ENCODE peak calls at places on chromosome 9, in four cellular contexts. One of them, this sample, is unnamed. For H3K4me1 and H3K27me3, the result is how much of the 10 kb centered on the place peaks cover.

GRCh38 chr9:108271646-108272349 is 584.0 kb downstream of the ACTL7B start:
- DNase-seq in effector memory CD4-positive, alpha-beta T cell: no peak
- DNase-seq in adrenal gland: peak
- DNase-seq in stomach: peak
- DNase-seq in this sample: no peak

GRCh38 chr9:112029921-112030444 is 133.4 kb downstream of the UGCG start:
- DNase-seq in stomach: peak
- DNase-seq in adrenal gland: no peak
- DNase-seq in effector memory CD4-positive, alpha-beta T cell: no peak
- DNase-seq in this sample: no peak

GRCh38 chr9:130172858-130173461 is 756 bp downstream of the NCS1 start:
- DNase-seq in adrenal gland: peak
- DNase-seq in stomach: no peak
- DNase-seq in effector memory CD4-positive, alpha-beta T cell: peak
- DNase-seq in this sample: no peak

GRCh38 chr9:118362123-118362522 is 657.9 kb downstream of the TLR4 start:
- DNase-seq in stomach: no peak
- DNase-seq in adrenal gland: no peak
- DNase-seq in effector memory CD4-positive, alpha-beta T cell: no peak
- DNase-seq in this sample: no peak

GRCh38 chr9:128677787-128678186 is 11.2 kb upstream of the SET start:
- DNase-seq in stomach: no peak
- DNase-seq in adrenal gland: no peak
- DNase-seq in effector memory CD4-positive, alpha-beta T cell: no peak
- DNase-seq in this sample: no peak

GRCh38 chr9:129330711-129331279 is 152.7 kb upstream of the IER5L start:
- DNase-seq in stomach: no peak
- DNase-seq in adrenal gland: no peak
- DNase-seq in effector memory CD4-positive, alpha-beta T cell: no peak
- DNase-seq in this sample: no peak

GRCh38 chr9:87675906-87676515 is 49.9 kb upstream of the CTSL start:
- DNase-seq in effector memory CD4-positive, alpha-beta T cell: no peak
- DNase-seq in stomach: peak
- DNase-seq in adrenal gland: no peak
- DNase-seq in this sample: no peak

GRCh38 chr9:113620377-113621161 is 157.0 kb downstream of the RGS3 start:
- DNase-seq in adrenal gland: peak
- DNase-seq in effector memory CD4-positive, alpha-beta T cell: no peak
- DNase-seq in stomach: peak
- DNase-seq in this sample: no peak

GRCh38 chr9:130284690-130285089 is 19.1 kb downstream of the HMCN2 start:
- DNase-seq in stomach: no peak
- DNase-seq in adrenal gland: no peak
- DNase-seq in effector memory CD4-positive, alpha-beta T cell: no peak
- DNase-seq in this sample: no peak

GRCh38 chr9:18994263-18994916 is 38.6 kb downstream of the SAXO1 start:
- DNase-seq in adrenal gland: no peak
- DNase-seq in stomach: no peak
- DNase-seq in effector memory CD4-positive, alpha-beta T cell: no peak
- DNase-seq in this sample: no peak

GRCh38 chr9:136566899-136567298 is 21.1 kb upstream of the NOTCH1 start:
- DNase-seq in adrenal gland: peak
- DNase-seq in effector memory CD4-positive, alpha-beta T cell: no peak
- DNase-seq in stomach: peak
- DNase-seq in this sample: no peak

GRCh38 chr9:130215341-130216119 is 43.3 kb downstream of the NCS1 start:
- DNase-seq in adrenal gland: no peak
- DNase-seq in effector memory CD4-positive, alpha-beta T cell: no peak
- DNase-seq in stomach: no peak
- DNase-seq in this sample: no peak

GRCh38 chr9:105243935-105244273 is 547 bp upstream of the SLC44A1 start:
- DNase-seq in adrenal gland: no peak
- DNase-seq in stomach: no peak
- DNase-seq in effector memory CD4-positive, alpha-beta T cell: no peak
- DNase-seq in this sample: no peak

GRCh38 chr9:105242062-105242461 is 2.4 kb upstream of the SLC44A1 start:
- DNase-seq in effector memory CD4-positive, alpha-beta T cell: no peak
- DNase-seq in adrenal gland: no peak
- DNase-seq in stomach: no peak
- DNase-seq in this sample: no peak

GRCh38 chr9:105244274-105244995 is at the start of gene SLC44A1:
- DNase-seq in effector memory CD4-positive, alpha-beta T cell: peak
- DNase-seq in stomach: peak
- DNase-seq in adrenal gland: peak
- DNase-seq in this sample: peak

GRCh38 chr9:105242557-105242956 is 1.9 kb upstream of the SLC44A1 start:
- DNase-seq in stomach: no peak
- DNase-seq in adrenal gland: no peak
- DNase-seq in effector memory CD4-positive, alpha-beta T cell: no peak
- DNase-seq in this sample: no peak

GRCh38 chr9:105243015-105243686 is 1.3 kb upstream of the SLC44A1 start:
- DNase-seq in effector memory CD4-positive, alpha-beta T cell: no peak
- DNase-seq in adrenal gland: no peak
- DNase-seq in stomach: no peak
- DNase-seq in this sample: no peak
- H3K27ac ChIP-seq in effector memory CD4-positive, alpha-beta T cell: no peak
- H3K27ac ChIP-seq in adrenal gland: peak
- H3K27ac ChIP-seq in stomach: peak
- H3K27ac ChIP-seq in this sample: no peak

DNA sequence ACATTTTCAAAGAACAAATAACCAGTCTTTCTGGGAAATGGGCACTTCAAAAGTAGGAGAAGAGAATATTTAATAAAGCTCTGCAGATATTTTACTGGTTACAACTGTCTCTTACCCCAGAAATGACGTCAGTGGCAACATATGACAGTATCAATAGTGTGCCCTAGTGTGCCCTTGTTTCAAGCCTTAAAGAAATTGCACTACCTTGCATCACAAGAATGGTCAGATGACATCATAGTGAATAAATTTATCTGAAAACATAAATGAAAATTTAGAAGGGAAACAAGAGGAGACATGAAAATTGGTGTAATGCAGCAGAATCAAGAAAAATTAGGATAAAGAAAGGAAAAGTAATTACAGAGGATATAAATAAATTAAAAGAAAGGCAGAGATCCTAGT is 176.7 kb downstream of the GNAQ start:
- DNase-seq in stomach: no peak
- DNase-seq in adrenal gland: no peak
- DNase-seq in effector memory CD4-positive, alpha-beta T cell: no peak
- DNase-seq in this sample: no peak
- H3K4me1 ChIP-seq in stomach: half or more
- H3K4me1 ChIP-seq in adrenal gland: under half
- H3K4me1 ChIP-seq in effector memory CD4-positive, alpha-beta T cell: under half
- H3K4me1 ChIP-seq in this sample: under half

GRCh38 chr9:133640580-133641395 is 4.6 kb downstream of the DBH start:
- DNase-seq in adrenal gland: no peak
- DNase-seq in stomach: no peak
- DNase-seq in effector memory CD4-positive, alpha-beta T cell: no peak
- DNase-seq in this sample: no peak

GRCh38 chr9:133641396-133641655 is 5.2 kb downstream of the DBH start:
- DNase-seq in adrenal gland: no peak
- DNase-seq in stomach: no peak
- DNase-seq in effector memory CD4-positive, alpha-beta T cell: no peak
- DNase-seq in this sample: no peak

GRCh38 chr9:133639613-133640012 is 3.5 kb downstream of the DBH start:
- DNase-seq in stomach: no peak
- DNase-seq in adrenal gland: no peak
- DNase-seq in effector memory CD4-positive, alpha-beta T cell: no peak
- DNase-seq in this sample: no peak

GRCh38 chr9:133638711-133639110 is 2.5 kb downstream of the DBH start:
- DNase-seq in adrenal gland: no peak
- DNase-seq in effector memory CD4-positive, alpha-beta T cell: no peak
- DNase-seq in stomach: no peak
- DNase-seq in this sample: no peak

GRCh38 chr9:133640160-133640559 is 4.0 kb downstream of the DBH start:
- DNase-seq in effector memory CD4-positive, alpha-beta T cell: no peak
- DNase-seq in adrenal gland: no peak
- DNase-seq in stomach: no peak
- DNase-seq in this sample: no peak
- H3K27me3 ChIP-seq in effector memory CD4-positive, alpha-beta T cell: under half
- H3K27me3 ChIP-seq in adrenal gland: under half
- H3K27me3 ChIP-seq in stomach: under half
- H3K27me3 ChIP-seq in this sample: under half

GRCh38 chr9:14207352-14207995 is 106.5 kb downstream of the NFIB start:
- DNase-seq in effector memory CD4-positive, alpha-beta T cell: no peak
- DNase-seq in adrenal gland: no peak
- DNase-seq in stomach: no peak
- DNase-seq in this sample: no peak

GRCh38 chr9:14198544-14199510 is 115.1 kb downstream of the NFIB start:
- DNase-seq in adrenal gland: peak
- DNase-seq in stomach: peak
- DNase-seq in effector memory CD4-positive, alpha-beta T cell: no peak
- DNase-seq in this sample: no peak

GRCh38 chr9:14198049-14198448 is 115.9 kb downstream of the NFIB start:
- DNase-seq in effector memory CD4-positive, alpha-beta T cell: no peak
- DNase-seq in stomach: no peak
- DNase-seq in adrenal gland: no peak
- DNase-seq in this sample: no peak

GRCh38 chr9:14205463-14205862 is 108.5 kb downstream of the NFIB start:
- DNase-seq in adrenal gland: no peak
- DNase-seq in effector memory CD4-positive, alpha-beta T cell: no peak
- DNase-seq in stomach: no peak
- DNase-seq in this sample: no peak

GRCh38 chr9:14203366-14204056 is 110.4 kb downstream of the NFIB start:
- DNase-seq in adrenal gland: peak
- DNase-seq in stomach: peak
- DNase-seq in effector memory CD4-positive, alpha-beta T cell: no peak
- DNase-seq in this sample: no peak
- H3K27ac ChIP-seq in adrenal gland: peak
- H3K27ac ChIP-seq in stomach: peak
- H3K27ac ChIP-seq in effector memory CD4-positive, alpha-beta T cell: no peak
- H3K27ac ChIP-seq in this sample: no peak

GRCh38 chr9:127550751-127551150 is 61.3 kb upstream of the STXBP1 start:
- DNase-seq in stomach: peak
- DNase-seq in effector memory CD4-positive, alpha-beta T cell: no peak
- DNase-seq in adrenal gland: no peak
- DNase-seq in this sample: no peak

GRCh38 chr9:127550277-127550676 is 61.8 kb upstream of the STXBP1 start:
- DNase-seq in stomach: no peak
- DNase-seq in effector memory CD4-positive, alpha-beta T cell: no peak
- DNase-seq in adrenal gland: no peak
- DNase-seq in this sample: no peak

GRCh38 chr9:127549218-127549617 is 62.9 kb upstream of the STXBP1 start:
- DNase-seq in effector memory CD4-positive, alpha-beta T cell: no peak
- DNase-seq in adrenal gland: no peak
- DNase-seq in stomach: no peak
- DNase-seq in this sample: no peak

GRCh38 chr9:127548352-127548878 is 63.7 kb upstream of the STXBP1 start:
- DNase-seq in effector memory CD4-positive, alpha-beta T cell: no peak
- DNase-seq in adrenal gland: no peak
- DNase-seq in stomach: no peak
- DNase-seq in this sample: no peak

DNA sequence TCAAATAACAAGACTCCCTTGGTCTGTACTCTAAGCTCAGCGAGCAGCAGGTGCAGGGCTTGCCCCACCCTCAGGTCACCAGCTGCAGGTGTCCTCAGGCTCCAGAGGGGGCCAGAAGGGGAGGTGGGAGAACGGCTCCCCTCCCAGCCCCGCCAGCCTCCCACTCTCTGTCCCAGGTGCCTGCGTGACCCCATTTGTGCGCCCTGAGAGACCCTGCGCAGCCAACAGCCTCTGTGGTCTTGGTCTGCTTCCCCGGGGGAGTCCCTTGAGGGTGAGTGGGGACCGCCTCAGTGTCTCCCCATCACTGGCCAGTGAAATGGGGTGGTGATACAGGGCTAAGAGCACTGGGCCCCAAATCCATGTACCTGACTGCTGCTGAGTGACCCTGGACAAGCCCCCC is 62.3 kb upstream of the STXBP1 start:
- DNase-seq in stomach: no peak
- DNase-seq in adrenal gland: no peak
- DNase-seq in effector memory CD4-positive, alpha-beta T cell: no peak
- DNase-seq in this sample: no peak
- H3K4me1 ChIP-seq in stomach: half or more
- H3K4me1 ChIP-seq in adrenal gland: under half
- H3K4me1 ChIP-seq in effector memory CD4-positive, alpha-beta T cell: under half
- H3K4me1 ChIP-seq in this sample: under half

DNA sequence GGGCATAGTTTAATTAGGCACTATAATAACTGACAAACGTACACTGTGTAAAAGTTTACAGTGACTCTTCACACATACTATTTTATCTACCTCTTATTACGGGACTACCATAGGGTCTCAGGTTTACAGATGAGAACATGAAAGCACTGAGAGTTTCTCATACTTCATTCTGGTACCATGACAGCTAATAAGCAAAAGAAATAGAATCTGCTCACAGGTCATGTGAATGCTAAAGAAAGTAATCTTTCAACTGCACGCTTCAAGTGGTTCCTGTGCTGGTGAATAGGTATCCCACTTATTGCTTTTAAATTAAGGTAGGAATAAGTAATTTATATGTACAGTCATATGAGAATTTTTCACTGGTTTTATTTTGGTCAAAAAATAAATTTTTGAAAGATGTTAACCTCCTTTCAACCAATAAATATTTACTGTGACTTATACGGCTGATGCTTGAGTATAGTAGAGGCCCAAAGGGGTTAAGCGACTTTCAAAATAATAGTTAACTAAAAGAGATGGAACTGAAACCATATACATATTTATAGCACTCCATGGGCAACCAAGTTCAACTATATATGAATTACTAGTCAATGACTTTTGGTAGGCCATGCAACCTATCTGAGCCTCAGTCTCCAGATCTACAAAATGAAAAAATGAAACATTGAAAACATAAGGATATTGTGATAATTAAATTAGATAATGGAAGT is 8.1 kb downstream of the CDKN2A start:
- DNase-seq in stomach: no peak
- DNase-seq in adrenal gland: no peak
- DNase-seq in effector memory CD4-positive, alpha-beta T cell: no peak
- DNase-seq in this sample: no peak
- H3K27me3 ChIP-seq in stomach: under half
- H3K27me3 ChIP-seq in adrenal gland: under half
- H3K27me3 ChIP-seq in effector memory CD4-positive, alpha-beta T cell: under half
- H3K27me3 ChIP-seq in this sample: under half

DNA sequence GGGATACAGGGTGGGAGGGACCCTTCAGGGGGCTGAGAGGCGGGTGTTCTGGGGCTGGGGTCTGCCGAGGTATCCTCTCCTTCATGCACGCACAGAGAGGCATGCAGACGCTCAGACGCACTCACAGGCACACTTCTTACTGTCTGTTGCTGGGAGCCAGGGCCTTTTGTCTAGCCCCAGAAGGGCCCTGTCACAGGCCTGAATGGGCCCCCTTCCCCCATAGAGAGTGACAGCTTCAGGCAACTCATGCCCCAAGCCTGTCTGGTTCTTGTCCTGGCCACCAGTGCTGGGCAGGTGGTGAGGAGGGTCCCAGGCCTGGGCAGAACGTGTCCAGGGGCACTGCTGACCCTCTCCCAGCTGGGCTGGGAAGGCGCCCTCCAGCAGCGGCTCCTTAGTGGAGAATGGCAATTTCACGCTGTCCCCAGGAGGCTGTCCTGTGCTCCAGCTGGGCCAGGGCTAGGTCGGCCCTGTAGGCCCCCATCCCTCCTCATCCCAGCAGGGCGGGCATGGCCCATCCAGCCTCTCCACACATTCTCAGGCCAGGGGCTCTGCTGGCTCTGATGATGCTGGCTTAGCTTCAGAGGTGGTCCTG is 45.3 kb downstream of the LMX1B start:
- DNase-seq in effector memory CD4-positive, alpha-beta T cell: no peak
- DNase-seq in stomach: no peak
- DNase-seq in adrenal gland: no peak
- DNase-seq in this sample: no peak
- H3K27ac ChIP-seq in effector memory CD4-positive, alpha-beta T cell: no peak
- H3K27ac ChIP-seq in stomach: no peak
- H3K27ac ChIP-seq in adrenal gland: no peak
- H3K27ac ChIP-seq in this sample: no peak